ENCODE peak calls at places on chromosomes 16 and 17, in ten cellular contexts. E is upper lobe of right lung; P is effector memory CD4-positive, alpha-beta T cell; I is esophagus muscularis mucosa; K is lower lobe of right lung; N is left ventricle myocardium inferior; M is cardiac muscle cell; H is heart right ventricle; Q is neuronal stem cell; V is heart left ventricle. U is an unnamed sample.
A peak's percentile ranks its signal among the peaks of the same experiment; 100 is the strongest.

GRCh38 chr16:69424935-69425784 is 741 bp downstream of the CYB5B start:
- DNase-seq in E (no peak), P (no peak), I (no peak), K (no peak), N (no peak), M (no peak), H (no peak), Q (no peak), V (no peak), U (no peak)

GRCh38 chr16:12798171-12798570 is 5.5 kb downstream of the CPPED1 start:
- DNase-seq in E (no peak), P (no peak), I (no peak), K (no peak), N (no peak), M (no peak), H (no peak), Q (no peak), V (no peak), U (no peak)

GRCh38 chr17:55734128-55734781 is 11.6 kb upstream of the TMEM100 start:
- DNase-seq in E (no peak), P (no peak), I (no peak), K (no peak), N (no peak), M (peak; percentile 45), H (no peak), Q (no peak), V (no peak), U (no peak)

GRCh38 chr16:12497558-12497957 is 306.1 kb downstream of the CPPED1 start:
- DNase-seq in E (no peak), P (no peak), I (no peak), K (no peak), N (no peak), M (no peak), H (no peak), Q (peak; percentile 8), V (no peak), U (no peak)

GRCh38 chr17:36717088-36717487 is 115.7 kb downstream of the MRM1 start:
- DNase-seq in E (no peak), P (no peak), I (no peak), K (no peak), N (no peak), M (no peak), H (no peak), Q (no peak), V (no peak), U (peak; percentile 24)

GRCh38 chr16:81547194-81547918 is 102.7 kb downstream of the CMIP start:
- DNase-seq in E (peak; percentile 46), P (no peak), I (no peak), K (peak; percentile 40), N (no peak), M (no peak), H (no peak), Q (no peak), V (no peak), U (no peak)

GRCh38 chr16:73232555-73233422 is 184.9 kb upstream of the ZFHX3 start:
- DNase-seq in E (no peak), P (no peak), I (no peak), K (no peak), N (peak; percentile 16), M (no peak), H (peak; percentile 21), Q (no peak), V (peak; percentile 52), U (peak; percentile 72)

GRCh38 chr17:11559601-11560000 is 38.7 kb upstream of the DNAH9 start:
- DNase-seq in E (no peak), P (no peak), I (no peak), K (no peak), N (no peak), M (no peak), H (no peak), Q (no peak), V (no peak), U (no peak)

GRCh38 chr16:81601008-81601428 is 156.4 kb downstream of the CMIP start:
- DNase-seq in E (no peak), P (no peak), I (no peak), K (no peak), N (no peak), M (no peak), H (no peak), Q (no peak), V (no peak), U (peak; percentile 62)

GRCh38 chr16:24117680-24118079 is 138.5 kb upstream of the CACNG3 start:
- DNase-seq in E (no peak), P (no peak), I (no peak), K (no peak), N (no peak), M (no peak), H (no peak), Q (no peak), V (no peak), U (no peak)

GRCh38 chr16:83733301-83733700 is 74.5 kb upstream of the HSBP1 start:
- DNase-seq in E (no peak), P (no peak), I (no peak), K (no peak), N (peak; percentile 20), M (no peak), H (no peak), Q (no peak), V (peak; percentile 50), U (no peak)

GRCh38 chr17:42563950-42564349 is 2.0 kb downstream of the COASY start:
- DNase-seq in E (no peak), P (no peak), I (no peak), K (no peak), N (no peak), M (no peak), H (no peak), Q (no peak), V (no peak), U (no peak)

GRCh38 chr16:20799599-20799998 is 6.7 kb downstream of the ERI2 start:
- DNase-seq in E (no peak), P (no peak), I (no peak), K (no peak), N (no peak), M (peak; percentile 56), H (no peak), Q (no peak), V (no peak), U (peak; percentile 31)

DNA sequence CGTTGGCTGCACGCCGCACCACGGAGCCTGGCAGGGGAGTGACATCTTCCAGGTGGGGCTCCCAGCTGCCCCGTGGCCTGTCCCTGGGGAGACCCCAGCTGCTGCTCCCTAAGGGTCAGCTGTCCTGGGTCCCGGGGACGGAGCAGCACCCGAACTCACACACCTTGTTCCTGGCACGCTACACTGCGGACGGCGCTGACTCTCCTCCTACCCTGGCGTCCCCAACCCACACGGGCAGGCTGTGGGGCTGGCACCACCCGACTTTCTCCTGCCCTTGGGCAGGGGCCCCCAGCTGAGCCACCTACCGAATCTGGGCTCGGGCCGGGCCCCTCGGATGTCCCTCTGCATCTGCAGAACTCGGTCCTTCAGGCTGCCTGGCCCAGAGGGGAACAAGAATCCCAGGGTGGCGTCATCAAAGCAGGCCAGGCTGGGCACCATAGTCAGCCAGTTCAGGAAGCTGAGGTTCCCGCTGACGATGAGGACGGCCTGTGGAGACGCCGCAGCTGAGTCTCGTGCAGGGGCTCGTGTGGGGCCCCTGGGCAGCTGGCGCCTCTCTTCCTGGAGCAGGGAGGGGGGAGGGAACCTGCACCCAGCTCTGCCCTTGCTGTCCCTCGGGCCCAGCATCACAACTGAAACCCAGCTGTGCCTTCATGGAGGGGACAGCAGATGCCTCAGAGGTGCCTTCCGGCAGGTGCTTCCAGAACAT is 70.5 kb upstream of the GNG13 start:
- DNase-seq in E (no peak), P (no peak), I (no peak), K (no peak), N (peak; percentile 10), M (no peak), H (peak; percentile 0), Q (no peak), V (no peak), U (no peak)
- H3K4me1 ChIP-seq in E (no peaks in the 10 kb centered on the region), P (no peaks in the 10 kb centered on the region), I (no peaks in the 10 kb centered on the region), K (no peaks in the 10 kb centered on the region), N (no peaks in the 10 kb centered on the region), M (no peaks in the 10 kb centered on the region), H (no peaks in the 10 kb centered on the region), Q (no peaks in the 10 kb centered on the region), V (no peaks in the 10 kb centered on the region), U (no peaks in the 10 kb centered on the region)

GRCh38 chr17:40522961-40523310 is 21.5 kb upstream of the TNS4 start:
- DNase-seq in E (peak; percentile 37), P (no peak), I (no peak), K (no peak), N (no peak), M (no peak), H (no peak), Q (no peak), V (no peak), U (no peak)
- H3K4me1 ChIP-seq in E (peaks cover 3% of the 10 kb centered on the region), P (peaks cover 15% of the 10 kb centered on the region), I (no peaks in the 10 kb centered on the region), K (peaks cover 10% of the 10 kb centered on the region), N (peaks cover 7% of the 10 kb centered on the region), M (no peaks in the 10 kb centered on the region), H (peaks cover 12% of the 10 kb centered on the region), Q (no peaks in the 10 kb centered on the region), V (no peaks in the 10 kb centered on the region), U (peaks cover 38% of the 10 kb centered on the region)

GRCh38 chr17:73304971-73305786 is 6.6 kb downstream of the CDC42EP4 start:
- DNase-seq in E (peak; percentile 83), P (no peak), I (peak; percentile 95), K (peak; percentile 75), N (peak; percentile 68), M (peak; percentile 68), H (peak; percentile 71), Q (no peak), V (peak; percentile 80), U (peak; percentile 99)

GRCh38 chr17:73305845-73306836 is 5.7 kb downstream of the CDC42EP4 start:
- DNase-seq in E (no peak), P (no peak), I (no peak), K (no peak), N (no peak), M (no peak), H (no peak), Q (no peak), V (no peak), U (no peak)

GRCh38 chr17:73309727-73310555 is 1.9 kb downstream of the CDC42EP4 start:
- DNase-seq in E (no peak), P (no peak), I (no peak), K (no peak), N (no peak), M (no peak), H (no peak), Q (peak; percentile 67), V (no peak), U (peak; percentile 73)

GRCh38 chr17:73307130-73307529 is 4.7 kb downstream of the CDC42EP4 start:
- DNase-seq in E (peak; percentile 75), P (no peak), I (no peak), K (no peak), N (peak; percentile 58), M (no peak), H (peak; percentile 64), Q (no peak), V (peak; percentile 55), U (no peak)

GRCh38 chr17:73308017-73308823 is 3.6 kb downstream of the CDC42EP4 start:
- DNase-seq in E (peak; percentile 94), P (no peak), I (no peak), K (peak; percentile 93), N (peak; percentile 80), M (peak; percentile 27), H (peak; percentile 79), Q (no peak), V (peak; percentile 88), U (peak; percentile 92)
- H3K4me1 ChIP-seq in E (peaks cover 62% of the 10 kb centered on the region), P (peaks cover 13% of the 10 kb centered on the region), I (peaks cover 79% of the 10 kb centered on the region), K (peaks cover 79% of the 10 kb centered on the region), N (peaks cover 92% of the 10 kb centered on the region), M (peaks cover 44% of the 10 kb centered on the region), H (peaks cover 80% of the 10 kb centered on the region), Q (peaks cover 23% of the 10 kb centered on the region), V (peaks cover 75% of the 10 kb centered on the region), U (peaks cover 86% of the 10 kb centered on the region)

DNA sequence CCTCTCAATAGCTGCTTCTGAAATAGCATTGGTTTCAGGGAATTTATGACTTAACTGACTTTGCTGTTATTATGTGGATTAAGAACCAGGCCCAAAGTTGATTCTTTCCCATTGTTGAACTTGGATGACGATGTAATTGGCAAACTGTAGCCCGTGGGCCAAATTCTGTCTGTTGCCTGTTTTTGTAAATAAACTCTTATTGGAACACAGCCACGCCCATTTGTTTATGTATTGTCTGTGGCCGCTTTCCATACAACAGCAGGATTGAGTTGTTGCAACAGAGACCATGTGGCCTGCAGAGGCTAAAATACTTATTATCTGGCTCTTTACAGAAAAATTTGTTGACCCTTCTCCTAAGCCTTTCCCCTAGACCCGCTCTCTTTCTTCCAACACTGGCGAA is 31.6 kb downstream of the NTN1 start:
- DNase-seq in E (no peak), P (no peak), I (no peak), K (no peak), N (no peak), M (no peak), H (no peak), Q (no peak), V (no peak), U (peak; percentile 61)
- H3K4me1 ChIP-seq in E (no peaks in the 10 kb centered on the region), P (no peaks in the 10 kb centered on the region), I (peaks cover 33% of the 10 kb centered on the region), K (no peaks in the 10 kb centered on the region), N (no peaks in the 10 kb centered on the region), M (no peaks in the 10 kb centered on the region), H (no peaks in the 10 kb centered on the region), Q (no peaks in the 10 kb centered on the region), V (no peaks in the 10 kb centered on the region), U (peaks cover 32% of the 10 kb centered on the region)

U was measured in SJSA1.